ENCODE peak calls at places on chromosomes 6 and 20, in ten cellular contexts. One of them, this sample, is unnamed.

GRCh38 chr6:144202879-144203468 is 52.7 kb downstream of the STX11 start:
- DNase-seq in choroid plexus epithelial cell: no peak
- DNase-seq in heart left ventricle: no peak
- DNase-seq in cardiac muscle cell: no peak
- DNase-seq in pancreas: no peak
- DNase-seq in heart right ventricle: no peak
- DNase-seq in AG09309: no peak
- DNase-seq in bronchial epithelial cell: no peak
- DNase-seq in fibroblast of the aortic adventitia: no peak
- DNase-seq in psoas muscle: no peak
- DNase-seq in this sample: no peak

GRCh38 chr20:21101453-21102251 is 4.5 kb downstream of the LINC00237 start:
- DNase-seq in choroid plexus epithelial cell: no peak
- DNase-seq in heart left ventricle: no peak
- DNase-seq in cardiac muscle cell: peak
- DNase-seq in pancreas: no peak
- DNase-seq in heart right ventricle: no peak
- DNase-seq in AG09309: no peak
- DNase-seq in bronchial epithelial cell: no peak
- DNase-seq in fibroblast of the aortic adventitia: no peak
- DNase-seq in psoas muscle: no peak
- DNase-seq in this sample: no peak

GRCh38 chr6:12523726-12524125 is 192.8 kb upstream of the PHACTR1 start:
- DNase-seq in choroid plexus epithelial cell: no peak
- DNase-seq in heart left ventricle: no peak
- DNase-seq in cardiac muscle cell: peak
- DNase-seq in pancreas: no peak
- DNase-seq in heart right ventricle: no peak
- DNase-seq in AG09309: no peak
- DNase-seq in bronchial epithelial cell: no peak
- DNase-seq in fibroblast of the aortic adventitia: peak
- DNase-seq in psoas muscle: no peak
- DNase-seq in this sample: no peak

GRCh38 chr6:56984374-56984773 is 29.5 kb downstream of the BEND6 start:
- DNase-seq in choroid plexus epithelial cell: peak
- DNase-seq in heart left ventricle: no peak
- DNase-seq in cardiac muscle cell: peak
- DNase-seq in pancreas: no peak
- DNase-seq in heart right ventricle: no peak
- DNase-seq in AG09309: peak
- DNase-seq in bronchial epithelial cell: no peak
- DNase-seq in fibroblast of the aortic adventitia: peak
- DNase-seq in psoas muscle: no peak
- DNase-seq in this sample: peak

GRCh38 chr6:54308677-54309315 is 555 bp downstream of the TINAG start:
- DNase-seq in choroid plexus epithelial cell: no peak
- DNase-seq in heart left ventricle: no peak
- DNase-seq in cardiac muscle cell: no peak
- DNase-seq in pancreas: no peak
- DNase-seq in heart right ventricle: no peak
- DNase-seq in AG09309: no peak
- DNase-seq in bronchial epithelial cell: no peak
- DNase-seq in fibroblast of the aortic adventitia: no peak
- DNase-seq in psoas muscle: no peak
- DNase-seq in this sample: no peak

GRCh38 chr6:11810039-11810541 is 31.5 kb upstream of the ADTRP start:
- DNase-seq in choroid plexus epithelial cell: peak
- DNase-seq in heart left ventricle: peak
- DNase-seq in cardiac muscle cell: peak
- DNase-seq in pancreas: peak
- DNase-seq in heart right ventricle: peak
- DNase-seq in AG09309: peak
- DNase-seq in bronchial epithelial cell: peak
- DNase-seq in fibroblast of the aortic adventitia: peak
- DNase-seq in psoas muscle: peak
- DNase-seq in this sample: peak

GRCh38 chr6:161435426-161436065 is 161.7 kb upstream of the AGPAT4 start:
- DNase-seq in choroid plexus epithelial cell: peak
- DNase-seq in heart left ventricle: no peak
- DNase-seq in cardiac muscle cell: peak
- DNase-seq in pancreas: no peak
- DNase-seq in heart right ventricle: no peak
- DNase-seq in AG09309: no peak
- DNase-seq in bronchial epithelial cell: no peak
- DNase-seq in fibroblast of the aortic adventitia: no peak
- DNase-seq in psoas muscle: no peak
- DNase-seq in this sample: no peak

GRCh38 chr6:121506761-121507754 is 71.6 kb downstream of the GJA1 start:
- DNase-seq in choroid plexus epithelial cell: peak
- DNase-seq in heart left ventricle: no peak
- DNase-seq in cardiac muscle cell: peak
- DNase-seq in pancreas: no peak
- DNase-seq in heart right ventricle: no peak
- DNase-seq in AG09309: no peak
- DNase-seq in bronchial epithelial cell: peak
- DNase-seq in fibroblast of the aortic adventitia: peak
- DNase-seq in psoas muscle: peak
- DNase-seq in this sample: no peak

GRCh38 chr6:1103945-1104623 is 207.8 kb upstream of the FOXQ1 start:
- DNase-seq in choroid plexus epithelial cell: no peak
- DNase-seq in heart left ventricle: no peak
- DNase-seq in cardiac muscle cell: no peak
- DNase-seq in pancreas: no peak
- DNase-seq in heart right ventricle: no peak
- DNase-seq in AG09309: no peak
- DNase-seq in bronchial epithelial cell: no peak
- DNase-seq in fibroblast of the aortic adventitia: no peak
- DNase-seq in psoas muscle: no peak
- DNase-seq in this sample: no peak

GRCh38 chr6:73043446-73043845 is 181.8 kb downstream of the KHDC1L start:
- DNase-seq in choroid plexus epithelial cell: no peak
- DNase-seq in heart left ventricle: no peak
- DNase-seq in cardiac muscle cell: no peak
- DNase-seq in pancreas: no peak
- DNase-seq in heart right ventricle: no peak
- DNase-seq in AG09309: no peak
- DNase-seq in bronchial epithelial cell: no peak
- DNase-seq in fibroblast of the aortic adventitia: no peak
- DNase-seq in psoas muscle: no peak
- DNase-seq in this sample: no peak

GRCh38 chr20:61724376-61724775 is 341.3 kb downstream of the TAF4 start:
- DNase-seq in choroid plexus epithelial cell: peak
- DNase-seq in heart left ventricle: no peak
- DNase-seq in cardiac muscle cell: no peak
- DNase-seq in pancreas: no peak
- DNase-seq in heart right ventricle: no peak
- DNase-seq in AG09309: no peak
- DNase-seq in bronchial epithelial cell: no peak
- DNase-seq in fibroblast of the aortic adventitia: no peak
- DNase-seq in psoas muscle: no peak
- DNase-seq in this sample: no peak
- TF ChIP-seq CTCF in choroid plexus epithelial cell: peak
- TF ChIP-seq CTCF in heart left ventricle: no peak
- TF ChIP-seq CTCF in cardiac muscle cell: no peak
- TF ChIP-seq CTCF in pancreas: no peak
- TF ChIP-seq CTCF in heart right ventricle: no peak
- TF ChIP-seq CTCF in AG09309: peak
- TF ChIP-seq CTCF in bronchial epithelial cell: no peak
- TF ChIP-seq CTCF in fibroblast of the aortic adventitia: no peak
- TF ChIP-seq CTCF in psoas muscle: no peak
- TF ChIP-seq CTCF in this sample: peak

GRCh38 chr20:31540406-31540805 is 26.2 kb downstream of the HM13 start:
- DNase-seq in choroid plexus epithelial cell: no peak
- DNase-seq in heart left ventricle: no peak
- DNase-seq in cardiac muscle cell: no peak
- DNase-seq in pancreas: no peak
- DNase-seq in heart right ventricle: no peak
- DNase-seq in AG09309: no peak
- DNase-seq in bronchial epithelial cell: no peak
- DNase-seq in fibroblast of the aortic adventitia: no peak
- DNase-seq in psoas muscle: no peak
- DNase-seq in this sample: no peak
- H3K4me3 ChIP-seq in choroid plexus epithelial cell: no peak
- H3K4me3 ChIP-seq in heart left ventricle: no peak
- H3K4me3 ChIP-seq in cardiac muscle cell: no peak
- H3K4me3 ChIP-seq in pancreas: no peak
- H3K4me3 ChIP-seq in heart right ventricle: no peak
- H3K4me3 ChIP-seq in AG09309: no peak
- H3K4me3 ChIP-seq in bronchial epithelial cell: no peak
- H3K4me3 ChIP-seq in fibroblast of the aortic adventitia: no peak
- H3K4me3 ChIP-seq in psoas muscle: no peak
- H3K4me3 ChIP-seq in this sample: no peak

GRCh38 chr6:70292144-70292543 is 10.7 kb downstream of the COL9A1 start:
- DNase-seq in choroid plexus epithelial cell: no peak
- DNase-seq in heart left ventricle: no peak
- DNase-seq in cardiac muscle cell: no peak
- DNase-seq in pancreas: no peak
- DNase-seq in heart right ventricle: no peak
- DNase-seq in AG09309: no peak
- DNase-seq in bronchial epithelial cell: no peak
- DNase-seq in fibroblast of the aortic adventitia: no peak
- DNase-seq in psoas muscle: no peak
- DNase-seq in this sample: no peak

DNA sequence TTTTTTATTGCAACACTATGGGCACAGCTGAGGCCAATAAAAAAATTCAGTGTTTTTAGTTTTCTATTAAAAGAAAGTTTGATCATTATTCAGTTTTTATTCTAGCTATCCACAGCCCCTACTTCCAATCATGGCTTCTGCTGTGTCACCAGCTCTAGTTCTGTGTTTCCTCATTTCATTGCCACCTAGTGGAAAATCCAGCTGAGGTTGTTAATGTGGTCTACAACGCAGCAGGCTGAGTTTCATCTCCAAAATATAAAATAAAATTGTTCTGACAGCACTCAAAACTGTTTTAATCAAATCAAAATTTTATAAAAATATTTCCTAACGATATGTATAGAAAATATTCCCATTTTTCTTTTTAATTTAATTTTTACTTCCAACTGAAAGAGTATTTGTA is 13.6 kb downstream of the COL9A1 start:
- DNase-seq in choroid plexus epithelial cell: peak
- DNase-seq in heart left ventricle: no peak
- DNase-seq in cardiac muscle cell: no peak
- DNase-seq in pancreas: no peak
- DNase-seq in heart right ventricle: no peak
- DNase-seq in AG09309: no peak
- DNase-seq in bronchial epithelial cell: no peak
- DNase-seq in fibroblast of the aortic adventitia: no peak
- DNase-seq in psoas muscle: no peak
- DNase-seq in this sample: no peak
- TF ChIP-seq CTCF in choroid plexus epithelial cell: peak
- TF ChIP-seq CTCF in heart left ventricle: peak
- TF ChIP-seq CTCF in cardiac muscle cell: no peak
- TF ChIP-seq CTCF in pancreas: no peak
- TF ChIP-seq CTCF in heart right ventricle: no peak
- TF ChIP-seq CTCF in AG09309: no peak
- TF ChIP-seq CTCF in bronchial epithelial cell: no peak
- TF ChIP-seq CTCF in fibroblast of the aortic adventitia: no peak
- TF ChIP-seq CTCF in psoas muscle: no peak
- TF ChIP-seq CTCF in this sample: peak

GRCh38 chr20:10217517-10218410 is 866 bp upstream of the SNAP25 start:
- DNase-seq in choroid plexus epithelial cell: peak
- DNase-seq in heart left ventricle: no peak
- DNase-seq in cardiac muscle cell: peak
- DNase-seq in pancreas: no peak
- DNase-seq in heart right ventricle: no peak
- DNase-seq in AG09309: peak
- DNase-seq in bronchial epithelial cell: peak
- DNase-seq in fibroblast of the aortic adventitia: peak
- DNase-seq in psoas muscle: no peak
- DNase-seq in this sample: peak
- H3K4me3 ChIP-seq in choroid plexus epithelial cell: peak
- H3K4me3 ChIP-seq in heart left ventricle: no peak
- H3K4me3 ChIP-seq in cardiac muscle cell: peak
- H3K4me3 ChIP-seq in pancreas: no peak
- H3K4me3 ChIP-seq in heart right ventricle: peak
- H3K4me3 ChIP-seq in AG09309: peak
- H3K4me3 ChIP-seq in bronchial epithelial cell: peak
- H3K4me3 ChIP-seq in fibroblast of the aortic adventitia: no peak
- H3K4me3 ChIP-seq in psoas muscle: no peak
- H3K4me3 ChIP-seq in this sample: peak

DNA sequence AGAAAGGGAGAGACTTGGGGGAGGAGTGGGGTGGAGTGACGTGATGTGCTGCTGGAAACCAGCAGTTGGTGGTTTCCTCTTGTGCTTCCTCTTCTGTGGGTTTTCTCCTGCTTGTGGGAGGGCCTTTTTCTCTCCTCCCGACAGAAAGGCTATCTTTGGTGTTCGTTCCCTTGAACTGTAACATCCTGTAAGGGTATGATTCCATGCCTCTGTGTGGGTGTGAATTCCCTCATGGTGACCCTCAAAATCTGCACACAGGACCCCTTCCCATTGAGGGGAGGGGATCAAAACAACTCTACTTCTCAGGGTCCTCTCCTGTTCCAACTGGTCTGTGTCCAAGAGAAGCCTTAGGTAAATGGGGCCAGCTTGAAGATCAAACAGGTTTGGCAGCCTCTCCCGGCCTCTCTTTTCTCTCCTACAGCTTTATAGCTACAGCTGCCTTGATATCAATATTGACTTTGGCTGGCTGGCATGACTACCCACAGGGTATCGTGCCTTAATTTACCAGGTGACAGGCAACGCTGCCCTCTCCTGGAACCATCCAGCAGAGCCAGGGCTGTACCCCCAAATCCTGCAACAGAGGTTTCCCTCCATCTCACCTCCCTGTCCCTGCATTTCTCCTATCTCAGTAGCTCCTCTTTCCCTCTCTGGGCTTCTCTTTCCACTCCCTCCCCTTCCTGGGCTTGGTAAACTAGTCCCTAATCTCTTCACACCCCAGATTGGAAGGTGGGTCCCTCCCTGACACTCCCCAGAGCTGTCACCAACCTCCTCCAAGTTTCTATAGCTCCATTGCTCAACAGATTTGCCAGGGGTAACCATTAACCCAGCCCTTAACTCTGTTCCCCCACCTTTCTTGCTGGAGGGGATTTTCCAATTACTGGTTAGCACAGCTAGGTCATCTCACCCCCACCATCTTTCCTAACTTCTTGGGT is 1.5 kb upstream of the MSH5 start:
- DNase-seq in choroid plexus epithelial cell: peak
- DNase-seq in heart left ventricle: peak
- DNase-seq in cardiac muscle cell: peak
- DNase-seq in pancreas: peak
- DNase-seq in heart right ventricle: no peak
- DNase-seq in AG09309: no peak
- DNase-seq in bronchial epithelial cell: peak
- DNase-seq in fibroblast of the aortic adventitia: peak
- DNase-seq in psoas muscle: no peak
- DNase-seq in this sample: no peak
- TF ChIP-seq CTCF in choroid plexus epithelial cell: peak
- TF ChIP-seq CTCF in heart left ventricle: no peak
- TF ChIP-seq CTCF in cardiac muscle cell: peak
- TF ChIP-seq CTCF in pancreas: no peak
- TF ChIP-seq CTCF in heart right ventricle: no peak
- TF ChIP-seq CTCF in AG09309: peak
- TF ChIP-seq CTCF in bronchial epithelial cell: peak
- TF ChIP-seq CTCF in fibroblast of the aortic adventitia: peak
- TF ChIP-seq CTCF in psoas muscle: no peak
- TF ChIP-seq CTCF in this sample: peak

This sample was measured in retinal pigment epithelial cell.